ENCODE peak calls at places on chromosome X, in eight cellular contexts. A is mucosa of descending colon; M is astrocyte; G is CD4-positive, alpha-beta T cell; O is ovary; Q is GM13976; Z is CD8-positive, alpha-beta T cell; R is glutamatergic neuron. K is an unnamed sample.

GRCh38 chrX:133516691-133517090 is 101.4 kb upstream of the GPC4 start:
- DNase-seq in A (no peak), M (no peak), G (no peak), O (no peak), Q (no peak), Z (no peak), R (no peak), K (no peak)

GRCh38 chrX:124239911-124240310 is 92.5 kb upstream of the TEX13D start:
- DNase-seq in A (no peak), M (no peak), G (no peak), O (no peak), Q (peak), Z (peak), R (no peak), K (no peak)

GRCh38 chrX:148854351-148854750 is 353.9 kb downstream of the AFF2 start:
- DNase-seq in A (no peak), M (peak), G (no peak), O (no peak), Q (no peak), Z (no peak), R (no peak), K (no peak)

GRCh38 chrX:49309401-49309981 is 6.0 kb downstream of the GAGE10 start:
- DNase-seq in A (no peak), M (peak), G (no peak), O (no peak), Q (no peak), Z (peak), R (no peak), K (no peak)

GRCh38 chrX:65745427-65745826 is 78.0 kb downstream of the MSN start:
- DNase-seq in A (no peak), M (no peak), G (no peak), O (no peak), Q (no peak), Z (no peak), R (no peak), K (no peak)

GRCh38 chrX:154598656-154599055 is 13.7 kb downstream of the CTAG1A start:
- DNase-seq in A (no peak), M (no peak), G (no peak), O (no peak), Q (no peak), Z (no peak), R (no peak), K (no peak)

GRCh38 chrX:150767475-150768131 is 74.4 kb downstream of the MTMR1 start:
- DNase-seq in A (no peak), M (peak), G (no peak), O (no peak), Q (peak), Z (no peak), R (no peak), K (no peak)

GRCh38 chrX:13092455-13092941 is 48.1 kb upstream of the FAM9C start:
- DNase-seq in A (peak), M (no peak), G (peak), O (no peak), Q (peak), Z (peak), R (no peak), K (no peak)

GRCh38 chrX:68183612-68184214 is 249.6 kb downstream of the OPHN1 start:
- DNase-seq in A (no peak), M (no peak), G (no peak), O (no peak), Q (no peak), Z (no peak), R (no peak), K (no peak)

GRCh38 chrX:54483946-54484345 is 12.1 kb downstream of the FGD1 start:
- DNase-seq in A (no peak), M (no peak), G (no peak), O (no peak), Q (no peak), Z (no peak), R (no peak), K (no peak)

GRCh38 chrX:118239471-118239870 is 106.4 kb upstream of the WDR44 start:
- DNase-seq in A (no peak), M (peak), G (no peak), O (no peak), Q (no peak), Z (no peak), R (no peak), K (no peak)

GRCh38 chrX:13750204-13750603 is 15.7 kb downstream of the OFD1 start:
- DNase-seq in A (no peak), M (peak), G (no peak), O (no peak), Q (peak), Z (no peak), R (no peak), K (no peak)

GRCh38 chrX:40883021-40883619 is 147.8 kb upstream of the MED14 start:
- DNase-seq in A (no peak), M (no peak), G (no peak), O (no peak), Q (no peak), Z (no peak), R (no peak), K (no peak)

GRCh38 chrX:40880712-40881111 is 145.4 kb upstream of the MED14 start:
- DNase-seq in A (no peak), M (no peak), G (no peak), O (no peak), Q (no peak), Z (no peak), R (no peak), K (no peak)

GRCh38 chrX:40878821-40879571 is 143.7 kb upstream of the MED14 start:
- DNase-seq in A (no peak), M (no peak), G (no peak), O (no peak), Q (no peak), Z (no peak), R (no peak), K (no peak)

DNA sequence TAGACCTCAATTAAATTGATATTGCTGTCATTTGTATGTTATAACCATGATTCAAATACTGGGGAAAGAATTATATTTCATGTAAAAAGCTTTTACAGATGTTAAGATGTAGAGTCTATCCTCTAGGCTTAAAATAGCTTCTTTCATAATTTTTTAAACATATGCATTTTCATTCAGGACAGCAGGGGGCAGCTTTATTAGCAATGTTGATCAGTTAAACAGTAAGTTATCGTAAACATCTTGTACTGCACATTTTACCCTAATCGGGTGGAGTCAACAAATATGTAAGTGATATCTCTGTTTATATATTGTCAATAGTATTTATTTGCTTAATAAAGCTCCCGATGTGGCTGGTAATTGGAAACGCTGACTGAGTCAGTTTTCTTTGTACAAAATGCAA is 142.5 kb upstream of the MED14 start:
- DNase-seq in A (no peak), M (no peak), G (no peak), O (no peak), Q (no peak), Z (no peak), R (no peak), K (no peak)
- TF ChIP-seq CTCF in A (no peak), M (peak), G (peak), O (no peak), Q (peak), Z (peak), R (peak), K (peak)

GRCh38 chrX:94576367-94577004 is 902.5 kb downstream of the FAM133A start:
- DNase-seq in A (no peak), M (no peak), G (no peak), O (no peak), Q (no peak), Z (no peak), R (no peak), K (no peak)
- TF ChIP-seq CTCF in A (no peak), M (no peak), G (no peak), O (no peak), Q (no peak), Z (no peak), R (peak), K (peak)

DNA sequence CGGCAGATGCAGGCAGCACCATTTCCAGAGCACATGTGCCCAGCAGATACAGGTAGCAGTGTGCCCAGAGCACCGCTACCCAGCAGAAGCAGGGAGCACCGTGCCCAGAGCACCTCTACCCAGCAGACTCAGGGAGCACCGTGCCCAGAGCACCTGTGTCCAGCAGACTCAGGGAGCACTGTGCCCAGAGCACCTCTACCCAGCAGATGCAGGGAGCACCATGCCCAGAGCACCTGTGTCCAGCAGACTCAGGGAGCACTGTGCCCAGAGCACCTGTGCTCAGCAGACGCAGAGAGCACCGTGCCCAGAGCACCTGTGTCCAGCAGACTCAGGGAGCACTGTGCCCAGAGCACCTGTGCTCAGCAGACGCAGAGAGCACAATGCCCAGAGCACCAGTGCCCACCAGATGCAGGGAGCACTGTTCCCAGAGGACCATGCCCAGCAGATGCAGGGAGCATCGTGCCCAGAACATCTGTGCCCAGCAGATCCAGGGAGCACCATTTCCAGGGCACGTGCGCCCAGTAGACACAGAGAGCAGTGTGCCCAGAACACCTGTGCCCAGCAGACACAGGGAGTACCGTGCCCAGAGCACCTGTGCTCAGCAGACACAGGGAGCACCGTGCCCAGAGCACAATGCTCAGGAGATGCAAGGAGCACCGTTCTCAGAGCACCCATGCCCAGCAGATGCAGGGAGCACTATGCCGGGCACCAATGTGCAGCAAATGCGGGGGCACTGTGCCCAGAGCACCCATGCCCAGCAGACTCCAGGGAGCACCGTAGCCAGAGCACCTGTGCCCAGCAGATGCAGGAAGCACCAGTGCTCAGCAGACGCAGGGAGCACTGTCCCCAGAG is 236.4 kb downstream of the DHRSX start:
- DNase-seq in A (no peak), M (no peak), G (no peak), O (no peak), Q (peak), Z (no peak), R (no peak), K (no peak)
- TF ChIP-seq CTCF in A (no peak), M (no peak), G (no peak), O (no peak), Q (no peak), Z (no peak), R (no peak), K (no peak)

GRCh38 chrX:131366387-131366786 is 77.3 kb upstream of the IGSF1 start:
- DNase-seq in A (no peak), M (no peak), G (no peak), O (no peak), Q (no peak), Z (no peak), R (no peak), K (no peak)
- TF ChIP-seq CTCF in A (no peak), M (no peak), G (no peak), O (no peak), Q (no peak), Z (no peak), R (no peak), K (peak)

GRCh38 chrX:138775501-138775900 is 64.0 kb upstream of the FGF13 start:
- DNase-seq in A (no peak), M (peak), G (no peak), O (no peak), Q (peak), Z (no peak), R (no peak), K (no peak)
- TF ChIP-seq CTCF in A (no peak), M (peak), G (no peak), O (no peak), Q (peak), Z (no peak), R (peak), K (peak)

GRCh38 chrX:103687073-103687695 is 685 bp upstream of the MORF4L2 start:
- DNase-seq in A (peak), M (peak), G (peak), O (peak), Q (peak), Z (peak), R (peak), K (peak)
- TF ChIP-seq CTCF in A (peak), M (no peak), G (peak), O (peak), Q (peak), Z (no peak), R (peak), K (peak)

DNA sequence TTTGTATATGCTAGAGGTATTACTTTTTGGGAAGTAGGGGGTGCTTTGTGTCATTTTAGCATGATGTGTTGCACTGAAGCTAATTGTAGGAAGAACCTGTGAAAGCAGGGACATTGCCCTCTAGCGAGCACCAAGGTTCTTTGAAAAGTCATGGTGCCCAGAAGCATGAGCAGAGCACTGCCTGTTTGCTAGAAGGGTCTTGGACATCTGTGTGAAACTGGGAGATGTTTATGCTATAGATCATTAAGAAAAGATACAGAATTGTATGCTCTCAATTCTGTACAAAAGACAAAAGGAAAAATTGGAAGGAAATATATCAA is 14.7 kb downstream of the GRPR start:
- DNase-seq in A (no peak), M (no peak), G (no peak), O (no peak), Q (no peak), Z (no peak), R (no peak), K (no peak)
- TF ChIP-seq CTCF in A (no peak), M (no peak), G (no peak), O (no peak), Q (peak), Z (no peak), R (no peak), K (peak)

DNA sequence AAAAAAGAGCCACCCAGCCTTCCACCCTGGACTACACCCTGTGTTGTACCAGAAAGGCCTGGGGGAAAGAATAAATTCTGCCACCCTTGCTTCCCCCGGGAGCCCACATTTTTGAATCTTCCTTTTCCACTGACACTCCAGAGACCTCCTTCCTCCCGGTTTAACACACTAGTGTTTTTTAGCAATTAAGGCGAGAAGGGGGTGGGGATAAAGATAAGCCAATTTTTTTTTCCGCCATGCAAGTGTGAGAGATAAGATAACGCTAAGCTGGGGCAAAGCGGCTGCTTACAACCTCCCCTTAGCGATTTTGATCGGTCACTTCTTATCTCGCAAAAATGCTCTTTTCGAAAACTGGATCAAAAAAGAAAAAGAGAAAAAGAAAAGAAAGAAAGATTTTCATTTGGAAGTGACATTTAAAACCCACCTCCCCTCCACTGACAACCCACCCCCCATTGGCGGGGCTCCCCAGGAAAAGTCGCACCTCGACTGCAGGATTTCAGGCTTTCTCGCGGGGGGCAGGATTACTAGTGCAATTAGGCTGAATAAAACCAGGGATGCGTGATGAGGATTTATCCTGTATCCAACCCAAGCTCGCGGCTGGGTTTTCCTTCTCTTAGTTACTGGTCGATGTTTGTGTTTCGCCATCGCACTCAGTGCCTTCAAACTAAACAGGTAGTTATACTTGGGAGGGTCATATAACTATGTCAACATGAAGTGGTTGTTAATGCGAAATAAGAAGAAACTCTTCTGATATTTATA is 6.0 kb upstream of the BCOR start:
- DNase-seq in A (no peak), M (no peak), G (no peak), O (no peak), Q (no peak), Z (no peak), R (no peak), K (no peak)
- TF ChIP-seq CTCF in A (no peak), M (no peak), G (no peak), O (no peak), Q (no peak), Z (no peak), R (no peak), K (no peak)

GRCh38 chrX:131704136-131704695 is 160.3 kb downstream of the OR13H1 start:
- DNase-seq in A (peak), M (peak), G (no peak), O (peak), Q (peak), Z (no peak), R (no peak), K (no peak)
- TF ChIP-seq CTCF in A (no peak), M (no peak), G (no peak), O (peak), Q (peak), Z (no peak), R (no peak), K (no peak)

K was measured in progenitor cell of endocrine pancreas.